ENCODE peak calls at places on chromosomes 13 and 19, in ten cellular contexts. M, Q, T, I, G, H, P, F, Z and B are unnamed samples.

GRCh38 chr13:93932901-93933300 is 546.6 kb downstream of the DCT start:
- DNase-seq in T (no peak), Z (no peak), M (no peak), I (no peak), Q (no peak), P (no peak), F (no peak), H (no peak), G (no peak), B (no peak)

GRCh38 chr19:43690890-43691289 is 20.9 kb upstream of the PLAUR start:
- DNase-seq in P (no peak), F (no peak), G (no peak), Z (no peak), I (no peak), M (no peak), H (no peak), T (no peak), Q (no peak), B (no peak)

GRCh38 chr13:110265682-110266430 is 41.1 kb downstream of the COL4A1 start:
- DNase-seq in H (no peak), I (no peak), Q (no peak), G (no peak), F (no peak), T (no peak), Z (peak), P (no peak), M (no peak), B (no peak)

GRCh38 chr13:100733261-100733660 is 58.7 kb upstream of the TMTC4 start:
- DNase-seq in Z (no peak), H (no peak), M (no peak), P (no peak), T (no peak), F (no peak), Q (no peak), G (no peak), I (no peak), B (no peak)

GRCh38 chr19:10988921-10989320 is 28.1 kb downstream of the SMARCA4 start:
- DNase-seq in T (no peak), M (no peak), Z (no peak), Q (no peak), F (no peak), I (no peak), P (no peak), G (no peak), H (no peak), B (no peak)

GRCh38 chr19:33879818-33880575 is 83.3 kb downstream of the KCTD15 start:
- DNase-seq in Z (no peak), F (no peak), H (no peak), Q (no peak), G (peak), T (no peak), P (no peak), M (no peak), I (no peak), B (no peak)

GRCh38 chr19:10935371-10936059 is 6.9 kb downstream of the TIMM29 start:
- DNase-seq in F (no peak), Z (no peak), G (no peak), T (no peak), P (no peak), I (no peak), Q (no peak), M (no peak), H (no peak), B (no peak)

GRCh38 chr19:40411958-40412499 is 1.1 kb downstream of the PRX start:
- DNase-seq in P (no peak), G (no peak), Z (no peak), I (no peak), M (no peak), F (no peak), T (no peak), Q (no peak), H (no peak), B (no peak)

GRCh38 chr19:49056101-49056901 is 1.2 kb downstream of the CGB7 start:
- DNase-seq in F (no peak), Q (peak), G (peak), M (no peak), T (peak), H (peak), Z (peak), P (peak), I (peak), B (peak)

GRCh38 chr19:14112809-14113385 is 4.7 kb downstream of the PRKACA start:
- DNase-seq in Z (no peak), M (no peak), I (peak), G (no peak), H (no peak), F (no peak), T (no peak), P (no peak), Q (no peak), B (no peak)

GRCh38 chr19:17332677-17333581 is 1.7 kb downstream of the ANO8 start:
- DNase-seq in I (peak), T (no peak), Q (peak), P (no peak), G (peak), H (peak), M (no peak), Z (no peak), F (peak), B (no peak)

GRCh38 chr19:1245884-1246816 is 2.2 kb upstream of the MIDN start:
- DNase-seq in T (no peak), Z (peak), I (no peak), G (peak), F (no peak), H (no peak), Q (no peak), M (no peak), P (no peak), B (no peak)

GRCh38 chr13:106089251-106089940 is 446.1 kb downstream of the EFNB2 start:
- DNase-seq in Z (peak), F (no peak), M (no peak), Q (no peak), I (no peak), P (no peak), G (no peak), H (no peak), T (no peak), B (no peak)

GRCh38 chr13:35855531-35856019 is 275.6 kb downstream of the DCLK1 start:
- DNase-seq in T (no peak), F (no peak), Z (no peak), M (no peak), H (no peak), Q (peak), P (no peak), G (peak), I (no peak), B (peak)

GRCh38 chr19:30064021-30064699 is 122.1 kb downstream of the URI1 start:
- DNase-seq in Q (peak), T (peak), Z (no peak), H (no peak), I (no peak), G (no peak), M (no peak), P (no peak), F (no peak), B (no peak)

GRCh38 chr13:22944378-22944777 is 236.4 kb upstream of the SGCG start:
- DNase-seq in H (no peak), I (no peak), Z (no peak), F (no peak), M (no peak), Q (no peak), P (no peak), T (no peak), G (no peak), B (no peak)

GRCh38 chr19:30070198-30070969 is 128.3 kb downstream of the URI1 start:
- DNase-seq in G (peak), F (no peak), T (no peak), Z (no peak), M (no peak), H (no peak), I (no peak), Q (peak), P (no peak), B (peak)

GRCh38 chr13:91326156-91326555 is 21.3 kb upstream of the MIR17HG start:
- DNase-seq in Z (no peak), I (no peak), H (no peak), T (no peak), G (no peak), M (no peak), P (no peak), Q (no peak), F (no peak), B (no peak)

GRCh38 chr19:30629086-30629485 is 256.9 kb downstream of the ZNF536 start:
- DNase-seq in T (no peak), Q (no peak), F (no peak), H (no peak), G (no peak), Z (no peak), M (no peak), P (no peak), I (no peak), B (no peak)

GRCh38 chr13:46121597-46122163 is 16.8 kb upstream of the CPB2 start:
- DNase-seq in P (no peak), I (no peak), G (peak), F (no peak), Q (no peak), Z (no peak), T (no peak), H (no peak), M (no peak), B (no peak)

GRCh38 chr19:6498294-6499036 is 3.6 kb downstream of the TUBB4A start:
- DNase-seq in H (no peak), T (no peak), Z (no peak), F (no peak), M (no peak), Q (no peak), G (no peak), I (no peak), P (no peak), B (no peak)

GRCh38 chr19:1364070-1364719 is 19.5 kb upstream of the NDUFS7 start:
- DNase-seq in P (no peak), G (no peak), I (no peak), F (no peak), Q (no peak), M (no peak), Z (no peak), T (no peak), H (no peak), B (no peak)

GRCh38 chr19:3513198-3514140 is 7.4 kb downstream of the FZR1 start:
- DNase-seq in I (no peak), H (no peak), M (no peak), Z (no peak), Q (no peak), T (no peak), P (no peak), F (no peak), G (no peak), B (no peak)

GRCh38 chr13:90485441-90485840 is 862.0 kb upstream of the MIR17HG start:
- DNase-seq in F (peak), H (no peak), Q (no peak), G (peak), P (no peak), T (no peak), I (peak), Z (no peak), M (peak), B (no peak)

GRCh38 chr19:7657047-7657779 is 11.6 kb upstream of the RETN start:
- DNase-seq in G (no peak), P (no peak), H (no peak), M (no peak), I (no peak), Q (no peak), Z (no peak), F (no peak), T (no peak), B (no peak)

GRCh38 chr13:59266478-59267063 is 897.2 kb downstream of the DIAPH3 start:
- DNase-seq in Z (no peak), H (no peak), T (no peak), Q (no peak), F (no peak), P (no peak), G (no peak), I (no peak), M (no peak), B (no peak)

GRCh38 chr19:33344210-33344609 is 29.3 kb upstream of the CEBPG start:
- DNase-seq in H (no peak), I (no peak), P (no peak), T (no peak), Z (no peak), F (no peak), Q (no peak), G (peak), M (no peak), B (peak)

GRCh38 chr19:55460670-55461258 is 678 bp downstream of the ISOC2 start:
- DNase-seq in F (no peak), P (peak), M (peak), Z (peak), T (no peak), G (peak), Q (peak), I (peak), H (no peak), B (peak)

GRCh38 chr13:99062593-99062992 is 84.7 kb upstream of the DOCK9 start:
- DNase-seq in T (no peak), F (no peak), I (no peak), G (peak), Z (peak), Q (no peak), M (no peak), P (no peak), H (no peak), B (no peak)

GRCh38 chr13:42484396-42484795 is 89.6 kb upstream of the TNFSF11 start:
- DNase-seq in G (peak), Z (peak), T (no peak), I (no peak), M (no peak), P (no peak), Q (no peak), H (no peak), F (no peak), B (no peak)

GRCh38 chr19:42989851-42990250 is 36.4 kb downstream of the PSG11 start:
- DNase-seq in M (no peak), G (no peak), Z (peak), Q (no peak), P (no peak), F (no peak), H (no peak), I (no peak), T (no peak), B (no peak)